ENCODE peak calls at places on chromosome 10, in six cellular contexts. Y is stimulated activated naive B cell treated with anti-CD40 and anti-IgM and Interleukin-4, amounts not matched to agents 10 μg/mL and 1 μg/mL and 100 μg/mL, for 72 hours; Q is activated naive CD8-positive, alpha-beta T cell treated with anti-CD3 and anti-CD28 coated beads, Interleukin-2, amount 10 ng/mL, durations not matched to agents 7 days and 5 days; W is activated T-cell treated with anti-CD3 and anti-CD28 coated beads, Interleukin-2, amount 50 U/mL, for 72 hours; S is stimulated activated effector memory CD8-positive, alpha-beta T cell treated with anti-CD3 and anti-CD28 coated beads, Interleukin-12 subunit alpha, Interleukin-12 subunit beta, amount 100 ng/mL, for 72 hours; Z is CD4-positive, alpha-beta T cell. D is an unnamed sample.

GRCh38 chr10:5782174-5782573 is 31.1 kb downstream of the GDI2 start:
- ATAC-seq in Y (peak), Q (no peak), W (peak), S (peak), Z (no peak), D (peak)

GRCh38 chr10:128633864-128634541 is 507.8 kb upstream of the MKI67 start:
- ATAC-seq in Y (no peak), Q (no peak), W (no peak), S (no peak), Z (no peak), D (no peak)

GRCh38 chr10:78205457-78205856 is 171.8 kb downstream of the RPS24 start:
- ATAC-seq in Y (peak), Q (peak), W (peak), S (no peak), Z (no peak), D (no peak)

GRCh38 chr10:122164815-122165491 is 106.1 kb upstream of the BTBD16 start:
- ATAC-seq in Y (no peak), Q (no peak), W (no peak), S (no peak), Z (no peak), D (no peak)

GRCh38 chr10:24552346-24553016 is 171.2 kb downstream of the ARHGAP21 start:
- ATAC-seq in Y (peak), Q (no peak), W (peak), S (peak), Z (peak), D (no peak)

GRCh38 chr10:52654201-52654600 is 118.4 kb downstream of the MBL2 start:
- ATAC-seq in Y (no peak), Q (no peak), W (no peak), S (no peak), Z (no peak), D (no peak)

GRCh38 chr10:58070964-58071363 is 196.7 kb downstream of the IPMK start:
- ATAC-seq in Y (no peak), Q (no peak), W (no peak), S (no peak), Z (no peak), D (no peak)

GRCh38 chr10:91983403-91983802 is 59.8 kb downstream of the BTAF1 start:
- ATAC-seq in Y (no peak), Q (no peak), W (no peak), S (no peak), Z (no peak), D (peak)

GRCh38 chr10:17022399-17022798 is 107.2 kb downstream of the CUBN start:
- ATAC-seq in Y (no peak), Q (no peak), W (no peak), S (no peak), Z (no peak), D (no peak)

D was measured in activated T-helper 17 cell treated with anti-CD3 and anti-CD28 coated beads, Interleukin-2, amount 50 U/mL, for 72 hours.